ENCODE peak calls at places on chromosomes 11 and 22, in four cellular contexts. L is adrenal gland, F is A549, K is sigmoid colon. P is an unnamed sample.
A peak's percentile ranks its signal among the peaks of the same experiment; 100 is the strongest.

GRCh38 chr11:12200359-12201015 is 90.1 kb downstream of the MICAL2 start:
- DNase-seq in L (peak; percentile 70), F (no peak), K (peak; percentile 82), P (no peak)

GRCh38 chr11:64545605-64546004 is 45.4 kb upstream of the SLC22A12 start:
- DNase-seq in L (no peak), F (peak; percentile 76), K (no peak), P (no peak)

GRCh38 chr11:20197881-20198280 is 37.6 kb upstream of the DBX1 start:
- DNase-seq in L (no peak), F (no peak), K (no peak), P (no peak)

GRCh38 chr11:70834984-70835560 is 417.3 kb downstream of the SHANK2 start:
- DNase-seq in L (no peak), F (no peak), K (no peak), P (no peak)

GRCh38 chr11:69864930-69865661 is 45.9 kb upstream of the FGF3 start:
- DNase-seq in L (no peak), F (no peak), K (no peak), P (no peak)

GRCh38 chr11:108852701-108853100 is 187.8 kb downstream of the DDX10 start:
- DNase-seq in L (no peak), F (no peak), K (no peak), P (no peak)

GRCh38 chr11:26134481-26135355 is 197.2 kb upstream of the ANO3 start:
- DNase-seq in L (no peak), F (peak; percentile 14), K (no peak), P (peak; percentile 4)

GRCh38 chr11:83545494-83545893 is 259.3 kb upstream of the CCDC90B start:
- DNase-seq in L (no peak), F (no peak), K (no peak), P (no peak)

GRCh38 chr11:83403990-83404389 is 117.8 kb upstream of the CCDC90B start:
- DNase-seq in L (no peak), F (no peak), K (no peak), P (no peak)

GRCh38 chr11:29272019-29272654 is 744.7 kb downstream of the KCNA4 start:
- DNase-seq in L (no peak), F (peak; percentile 55), K (no peak), P (no peak)

GRCh38 chr11:3016861-3017260 is 24.7 kb upstream of the NAP1L4 start:
- DNase-seq in L (no peak), F (no peak), K (no peak), P (peak; percentile 26)

GRCh38 chr22:24398409-24398808 is 29.0 kb upstream of the ADORA2A start:
- DNase-seq in L (no peak), F (no peak), K (no peak), P (no peak)

GRCh38 chr22:46897246-46897623 is 134.8 kb downstream of the TBC1D22A start:
- DNase-seq in L (peak; percentile 68), F (peak; percentile 31), K (no peak), P (peak; percentile 29)

GRCh38 chr11:12827929-12828812 is 153.9 kb downstream of the TEAD1 start:
- DNase-seq in L (peak; percentile 76), F (peak; percentile 59), K (no peak), P (peak; percentile 31)

GRCh38 chr11:28146123-28146751 is 38.0 kb downstream of the METTL15 start:
- DNase-seq in L (no peak), F (peak; percentile 60), K (no peak), P (peak; percentile 49)

GRCh38 chr11:120337133-120337895 is 1.1 kb downstream of the ARHGEF12 start:
- DNase-seq in L (peak; percentile 80), F (no peak), K (peak; percentile 68), P (no peak)

GRCh38 chr11:120334894-120335462 is 1.2 kb upstream of the ARHGEF12 start:
- DNase-seq in L (peak; percentile 89), F (peak; percentile 76), K (peak; percentile 82), P (peak; percentile 73)

GRCh38 chr11:120335596-120335927 is 651 bp upstream of the ARHGEF12 start:
- DNase-seq in L (no peak), F (no peak), K (no peak), P (no peak)

GRCh38 chr11:120336641-120337132 is 474 bp downstream of the ARHGEF12 start:
- DNase-seq in L (peak; percentile 75), F (peak; percentile 39), K (peak; percentile 77), P (no peak)

GRCh38 chr11:120335928-120336640 is at the start of gene ARHGEF12:
- DNase-seq in L (peak; percentile 97), F (peak; percentile 97), K (peak; percentile 98), P (no peak)
- TF ChIP-seq POLR2A in L (peak; percentile 89), F (peak; percentile 35), K (peak; percentile 37), P (no peak)

GRCh38 chr11:44430140-44430539 is 120.2 kb upstream of the ALX4 start:
- DNase-seq in L (no peak), F (no peak), K (no peak), P (no peak)
- H3K4me3 ChIP-seq in L (no peak overlapping the region), F (no peak overlapping the region), K (no peak overlapping the region), P (no peak overlapping the region)

GRCh38 chr22:41028841-41029240 is 63.6 kb upstream of the EP300 start:
- DNase-seq in L (no peak), F (peak; percentile 31), K (no peak), P (peak; percentile 78)
- TF ChIP-seq POLR2A in L (no peak), F (no peak), K (no peak), P (no peak)

GRCh38 chr22:49948573-49948957 is 12.0 kb upstream of the PIM3 start:
- DNase-seq in L (no peak), F (no peak), K (no peak), P (no peak)

GRCh38 chr22:49948958-49949913 is 11.3 kb upstream of the PIM3 start:
- DNase-seq in L (no peak), F (peak; percentile 74), K (no peak), P (no peak)

GRCh38 chr22:49947296-49947622 is 13.3 kb upstream of the PIM3 start:
- DNase-seq in L (no peak), F (no peak), K (no peak), P (no peak)

GRCh38 chr22:49946612-49947295 is 13.8 kb upstream of the PIM3 start:
- DNase-seq in L (no peak), F (no peak), K (no peak), P (no peak)

DNA sequence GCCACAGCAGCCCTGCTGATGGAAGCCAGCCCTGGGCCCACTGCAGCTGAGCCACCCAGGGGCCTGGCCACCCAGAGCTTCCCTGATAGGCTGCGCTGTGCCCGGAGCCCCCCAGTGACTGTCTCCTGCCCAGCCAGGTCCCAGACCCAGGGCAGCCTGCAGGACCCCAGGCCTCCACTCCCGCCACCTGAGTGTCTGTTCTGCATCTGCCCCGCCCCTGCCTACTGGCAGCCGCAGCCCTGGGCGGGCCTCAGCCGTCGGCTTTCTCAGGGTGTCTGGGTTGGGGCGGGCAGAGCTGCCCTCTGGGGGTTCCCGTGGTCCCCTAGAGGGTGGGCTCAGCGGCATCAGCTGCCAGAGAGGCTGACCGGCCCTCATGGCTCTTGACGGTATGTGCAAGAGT is 12.5 kb upstream of the PIM3 start:
- DNase-seq in L (no peak), F (no peak), K (no peak), P (no peak)
- H3K4me3 ChIP-seq in L (no peak overlapping the region), F (no peak overlapping the region), K (no peak overlapping the region), P (no peak overlapping the region)

GRCh38 chr22:30282616-30283046 is 6.7 kb downstream of the CASTOR1 start:
- DNase-seq in L (no peak), F (no peak), K (no peak), P (peak; percentile 68)

GRCh38 chr22:30285176-30285845 is 4.0 kb downstream of the CASTOR1 start:
- DNase-seq in L (no peak), F (no peak), K (no peak), P (no peak)

GRCh38 chr22:30283342-30283741 is 6.0 kb downstream of the CASTOR1 start:
- DNase-seq in L (no peak), F (no peak), K (no peak), P (peak; percentile 35)

GRCh38 chr22:30285846-30286200 is 3.5 kb downstream of the CASTOR1 start:
- DNase-seq in L (no peak), F (no peak), K (no peak), P (no peak)

GRCh38 chr22:30284172-30284571 is 5.1 kb downstream of the CASTOR1 start:
- DNase-seq in L (no peak), F (no peak), K (no peak), P (no peak)
- TF ChIP-seq POLR2A in L (no peak), F (no peak), K (no peak), P (no peak)

GRCh38 chr22:35997438-35997837 is 31.2 kb downstream of the RBFOX2 start:
- DNase-seq in L (no peak), F (no peak), K (no peak), P (no peak)

GRCh38 chr22:35996596-35996995 is 32.0 kb downstream of the RBFOX2 start:
- DNase-seq in L (no peak), F (no peak), K (no peak), P (no peak)

GRCh38 chr22:35995772-35996171 is 32.9 kb downstream of the RBFOX2 start:
- DNase-seq in L (peak; percentile 89), F (no peak), K (peak; percentile 95), P (no peak)

GRCh38 chr22:35993048-35993714 is 35.4 kb downstream of the RBFOX2 start:
- DNase-seq in L (no peak), F (no peak), K (no peak), P (no peak)

GRCh38 chr22:35995345-35995744 is 33.3 kb downstream of the RBFOX2 start:
- DNase-seq in L (no peak), F (no peak), K (no peak), P (no peak)
- H3K4me3 ChIP-seq in L (no peak overlapping the region), F (no peak overlapping the region), K (no peak overlapping the region), P (no peak overlapping the region)

P was measured in NB4.